ENCODE peak calls at places on chromosome 10, in nine cellular contexts. One of them, this sample, is unnamed.

GRCh38 chr10:34454590-34455289 is 360.4 kb downstream of the PARD3 start:
- DNase-seq in Panc1: no peak
- DNase-seq in bronchial epithelial cell: no peak
- DNase-seq in stimulated activated naive CD8-positive, alpha-beta T cell treated with anti-CD3 and anti-CD28 coated beads, Interleukin-15, Interleukin-2, amounts not matched to agents 100 U/mL and 50 U/mL, for 24 hours: no peak
- DNase-seq in B cell: no peak
- DNase-seq in NCI-H2081: no peak
- DNase-seq in GM18507: no peak
- DNase-seq in A549: no peak
- DNase-seq in suprapubic skin: no peak
- DNase-seq in this sample: no peak

GRCh38 chr10:70145166-70145665 is 1.3 kb downstream of the TYSND1 start:
- DNase-seq in NCI-H2081: no peak
- DNase-seq in bronchial epithelial cell: no peak
- DNase-seq in Panc1: no peak
- DNase-seq in suprapubic skin: peak
- DNase-seq in A549: no peak
- DNase-seq in stimulated activated naive CD8-positive, alpha-beta T cell treated with anti-CD3 and anti-CD28 coated beads, Interleukin-15, Interleukin-2, amounts not matched to agents 100 U/mL and 50 U/mL, for 24 hours: no peak
- DNase-seq in B cell: no peak
- DNase-seq in GM18507: no peak
- DNase-seq in this sample: no peak

GRCh38 chr10:8282340-8282739 is 227.9 kb downstream of the GATA3 start:
- DNase-seq in bronchial epithelial cell: no peak
- DNase-seq in suprapubic skin: no peak
- DNase-seq in B cell: no peak
- DNase-seq in Panc1: no peak
- DNase-seq in stimulated activated naive CD8-positive, alpha-beta T cell treated with anti-CD3 and anti-CD28 coated beads, Interleukin-15, Interleukin-2, amounts not matched to agents 100 U/mL and 50 U/mL, for 24 hours: no peak
- DNase-seq in A549: no peak
- DNase-seq in GM18507: no peak
- DNase-seq in NCI-H2081: no peak
- DNase-seq in this sample: no peak

GRCh38 chr10:42836771-42837468 is 54.3 kb downstream of the BMS1 start:
- DNase-seq in stimulated activated naive CD8-positive, alpha-beta T cell treated with anti-CD3 and anti-CD28 coated beads, Interleukin-15, Interleukin-2, amounts not matched to agents 100 U/mL and 50 U/mL, for 24 hours: no peak
- DNase-seq in B cell: no peak
- DNase-seq in NCI-H2081: no peak
- DNase-seq in GM18507: no peak
- DNase-seq in Panc1: no peak
- DNase-seq in suprapubic skin: no peak
- DNase-seq in bronchial epithelial cell: peak
- DNase-seq in A549: peak
- DNase-seq in this sample: no peak

GRCh38 chr10:75547391-75548298 is 116.2 kb downstream of the LRMDA start:
- DNase-seq in Panc1: no peak
- DNase-seq in GM18507: no peak
- DNase-seq in B cell: no peak
- DNase-seq in A549: no peak
- DNase-seq in suprapubic skin: no peak
- DNase-seq in bronchial epithelial cell: peak
- DNase-seq in stimulated activated naive CD8-positive, alpha-beta T cell treated with anti-CD3 and anti-CD28 coated beads, Interleukin-15, Interleukin-2, amounts not matched to agents 100 U/mL and 50 U/mL, for 24 hours: no peak
- DNase-seq in NCI-H2081: no peak
- DNase-seq in this sample: no peak

GRCh38 chr10:23081891-23082290 is 13.5 kb upstream of the MSRB2 start:
- DNase-seq in bronchial epithelial cell: no peak
- DNase-seq in NCI-H2081: no peak
- DNase-seq in suprapubic skin: no peak
- DNase-seq in GM18507: no peak
- DNase-seq in stimulated activated naive CD8-positive, alpha-beta T cell treated with anti-CD3 and anti-CD28 coated beads, Interleukin-15, Interleukin-2, amounts not matched to agents 100 U/mL and 50 U/mL, for 24 hours: no peak
- DNase-seq in B cell: no peak
- DNase-seq in A549: peak
- DNase-seq in Panc1: no peak
- DNase-seq in this sample: no peak

GRCh38 chr10:129941199-129942018 is 22.7 kb downstream of the EBF3 start:
- DNase-seq in stimulated activated naive CD8-positive, alpha-beta T cell treated with anti-CD3 and anti-CD28 coated beads, Interleukin-15, Interleukin-2, amounts not matched to agents 100 U/mL and 50 U/mL, for 24 hours: no peak
- DNase-seq in Panc1: no peak
- DNase-seq in bronchial epithelial cell: no peak
- DNase-seq in NCI-H2081: no peak
- DNase-seq in B cell: no peak
- DNase-seq in A549: no peak
- DNase-seq in GM18507: no peak
- DNase-seq in suprapubic skin: peak
- DNase-seq in this sample: no peak

GRCh38 chr10:101015582-101015973 is 15.4 kb downstream of the PDZD7 start:
- DNase-seq in B cell: no peak
- DNase-seq in bronchial epithelial cell: no peak
- DNase-seq in A549: no peak
- DNase-seq in GM18507: no peak
- DNase-seq in NCI-H2081: no peak
- DNase-seq in stimulated activated naive CD8-positive, alpha-beta T cell treated with anti-CD3 and anti-CD28 coated beads, Interleukin-15, Interleukin-2, amounts not matched to agents 100 U/mL and 50 U/mL, for 24 hours: no peak
- DNase-seq in Panc1: no peak
- DNase-seq in suprapubic skin: no peak
- DNase-seq in this sample: no peak

GRCh38 chr10:87092356-87092860 is 2.2 kb downstream of the GLUD1 start:
- DNase-seq in B cell: no peak
- DNase-seq in NCI-H2081: no peak
- DNase-seq in Panc1: no peak
- DNase-seq in stimulated activated naive CD8-positive, alpha-beta T cell treated with anti-CD3 and anti-CD28 coated beads, Interleukin-15, Interleukin-2, amounts not matched to agents 100 U/mL and 50 U/mL, for 24 hours: no peak
- DNase-seq in suprapubic skin: no peak
- DNase-seq in bronchial epithelial cell: peak
- DNase-seq in A549: no peak
- DNase-seq in GM18507: no peak
- DNase-seq in this sample: no peak

GRCh38 chr10:4354382-4354812 is 471.6 kb upstream of the AKR1E2 start:
- DNase-seq in suprapubic skin: no peak
- DNase-seq in Panc1: peak
- DNase-seq in bronchial epithelial cell: peak
- DNase-seq in stimulated activated naive CD8-positive, alpha-beta T cell treated with anti-CD3 and anti-CD28 coated beads, Interleukin-15, Interleukin-2, amounts not matched to agents 100 U/mL and 50 U/mL, for 24 hours: no peak
- DNase-seq in GM18507: no peak
- DNase-seq in B cell: no peak
- DNase-seq in A549: peak
- DNase-seq in NCI-H2081: no peak
- DNase-seq in this sample: no peak

GRCh38 chr10:42924484-42924883 is 141.9 kb downstream of the BMS1 start:
- DNase-seq in suprapubic skin: no peak
- DNase-seq in A549: no peak
- DNase-seq in stimulated activated naive CD8-positive, alpha-beta T cell treated with anti-CD3 and anti-CD28 coated beads, Interleukin-15, Interleukin-2, amounts not matched to agents 100 U/mL and 50 U/mL, for 24 hours: no peak
- DNase-seq in Panc1: no peak
- DNase-seq in B cell: no peak
- DNase-seq in NCI-H2081: no peak
- DNase-seq in bronchial epithelial cell: no peak
- DNase-seq in GM18507: no peak
- DNase-seq in this sample: no peak

GRCh38 chr10:80372675-80373074 is 16.1 kb downstream of the DYDC2 start:
- DNase-seq in NCI-H2081: no peak
- DNase-seq in suprapubic skin: no peak
- DNase-seq in Panc1: no peak
- DNase-seq in B cell: no peak
- DNase-seq in bronchial epithelial cell: no peak
- DNase-seq in GM18507: no peak
- DNase-seq in A549: no peak
- DNase-seq in stimulated activated naive CD8-positive, alpha-beta T cell treated with anti-CD3 and anti-CD28 coated beads, Interleukin-15, Interleukin-2, amounts not matched to agents 100 U/mL and 50 U/mL, for 24 hours: no peak
- DNase-seq in this sample: no peak

GRCh38 chr10:89122431-89123066 is 84.6 kb downstream of the CH25H start:
- DNase-seq in GM18507: no peak
- DNase-seq in B cell: no peak
- DNase-seq in suprapubic skin: no peak
- DNase-seq in Panc1: no peak
- DNase-seq in A549: no peak
- DNase-seq in bronchial epithelial cell: peak
- DNase-seq in NCI-H2081: no peak
- DNase-seq in stimulated activated naive CD8-positive, alpha-beta T cell treated with anti-CD3 and anti-CD28 coated beads, Interleukin-15, Interleukin-2, amounts not matched to agents 100 U/mL and 50 U/mL, for 24 hours: no peak
- DNase-seq in this sample: no peak

GRCh38 chr10:22648547-22648961 is 65.8 kb downstream of the PIP4K2A start:
- DNase-seq in suprapubic skin: no peak
- DNase-seq in B cell: no peak
- DNase-seq in stimulated activated naive CD8-positive, alpha-beta T cell treated with anti-CD3 and anti-CD28 coated beads, Interleukin-15, Interleukin-2, amounts not matched to agents 100 U/mL and 50 U/mL, for 24 hours: no peak
- DNase-seq in A549: no peak
- DNase-seq in GM18507: no peak
- DNase-seq in Panc1: no peak
- DNase-seq in bronchial epithelial cell: no peak
- DNase-seq in NCI-H2081: no peak
- DNase-seq in this sample: no peak

GRCh38 chr10:44352316-44353127 is 32.4 kb downstream of the CXCL12 start:
- DNase-seq in Panc1: no peak
- DNase-seq in stimulated activated naive CD8-positive, alpha-beta T cell treated with anti-CD3 and anti-CD28 coated beads, Interleukin-15, Interleukin-2, amounts not matched to agents 100 U/mL and 50 U/mL, for 24 hours: no peak
- DNase-seq in A549: no peak
- DNase-seq in GM18507: no peak
- DNase-seq in suprapubic skin: peak
- DNase-seq in B cell: no peak
- DNase-seq in bronchial epithelial cell: no peak
- DNase-seq in NCI-H2081: no peak
- DNase-seq in this sample: no peak

GRCh38 chr10:3955954-3956617 is 171.1 kb upstream of the KLF6 start:
- DNase-seq in bronchial epithelial cell: no peak
- DNase-seq in suprapubic skin: no peak
- DNase-seq in GM18507: no peak
- DNase-seq in A549: no peak
- DNase-seq in NCI-H2081: peak
- DNase-seq in B cell: no peak
- DNase-seq in stimulated activated naive CD8-positive, alpha-beta T cell treated with anti-CD3 and anti-CD28 coated beads, Interleukin-15, Interleukin-2, amounts not matched to agents 100 U/mL and 50 U/mL, for 24 hours: no peak
- DNase-seq in Panc1: no peak
- DNase-seq in this sample: no peak

GRCh38 chr10:21720090-21720489 is 186.1 kb downstream of the MLLT10 start:
- DNase-seq in B cell: no peak
- DNase-seq in stimulated activated naive CD8-positive, alpha-beta T cell treated with anti-CD3 and anti-CD28 coated beads, Interleukin-15, Interleukin-2, amounts not matched to agents 100 U/mL and 50 U/mL, for 24 hours: no peak
- DNase-seq in bronchial epithelial cell: no peak
- DNase-seq in GM18507: no peak
- DNase-seq in A549: no peak
- DNase-seq in suprapubic skin: no peak
- DNase-seq in NCI-H2081: no peak
- DNase-seq in Panc1: no peak
- DNase-seq in this sample: no peak

GRCh38 chr10:5413012-5413938 is 918 bp downstream of the NET1 start:
- DNase-seq in suprapubic skin: no peak
- DNase-seq in B cell: no peak
- DNase-seq in stimulated activated naive CD8-positive, alpha-beta T cell treated with anti-CD3 and anti-CD28 coated beads, Interleukin-15, Interleukin-2, amounts not matched to agents 100 U/mL and 50 U/mL, for 24 hours: no peak
- DNase-seq in GM18507: no peak
- DNase-seq in bronchial epithelial cell: peak
- DNase-seq in Panc1: no peak
- DNase-seq in A549: peak
- DNase-seq in NCI-H2081: no peak
- DNase-seq in this sample: no peak

GRCh38 chr10:129020621-129021020 is 446.4 kb upstream of the MGMT start:
- DNase-seq in suprapubic skin: no peak
- DNase-seq in stimulated activated naive CD8-positive, alpha-beta T cell treated with anti-CD3 and anti-CD28 coated beads, Interleukin-15, Interleukin-2, amounts not matched to agents 100 U/mL and 50 U/mL, for 24 hours: no peak
- DNase-seq in NCI-H2081: no peak
- DNase-seq in A549: no peak
- DNase-seq in GM18507: no peak
- DNase-seq in bronchial epithelial cell: no peak
- DNase-seq in Panc1: no peak
- DNase-seq in B cell: no peak
- DNase-seq in this sample: no peak

GRCh38 chr10:100728928-100729876 is 16.2 kb upstream of the PAX2 start:
- DNase-seq in B cell: no peak
- DNase-seq in bronchial epithelial cell: peak
- DNase-seq in A549: peak
- DNase-seq in GM18507: no peak
- DNase-seq in NCI-H2081: no peak
- DNase-seq in suprapubic skin: no peak
- DNase-seq in Panc1: no peak
- DNase-seq in stimulated activated naive CD8-positive, alpha-beta T cell treated with anti-CD3 and anti-CD28 coated beads, Interleukin-15, Interleukin-2, amounts not matched to agents 100 U/mL and 50 U/mL, for 24 hours: peak
- DNase-seq in this sample: no peak

GRCh38 chr10:35498693-35499092 is 106.4 kb upstream of the GJD4 start:
- DNase-seq in Panc1: no peak
- DNase-seq in stimulated activated naive CD8-positive, alpha-beta T cell treated with anti-CD3 and anti-CD28 coated beads, Interleukin-15, Interleukin-2, amounts not matched to agents 100 U/mL and 50 U/mL, for 24 hours: no peak
- DNase-seq in B cell: no peak
- DNase-seq in A549: no peak
- DNase-seq in GM18507: peak
- DNase-seq in suprapubic skin: no peak
- DNase-seq in bronchial epithelial cell: peak
- DNase-seq in NCI-H2081: no peak
- DNase-seq in this sample: no peak

GRCh38 chr10:62900829-62901571 is 84.8 kb upstream of the EGR2 start:
- DNase-seq in suprapubic skin: no peak
- DNase-seq in stimulated activated naive CD8-positive, alpha-beta T cell treated with anti-CD3 and anti-CD28 coated beads, Interleukin-15, Interleukin-2, amounts not matched to agents 100 U/mL and 50 U/mL, for 24 hours: no peak
- DNase-seq in Panc1: no peak
- DNase-seq in GM18507: no peak
- DNase-seq in B cell: no peak
- DNase-seq in bronchial epithelial cell: no peak
- DNase-seq in NCI-H2081: no peak
- DNase-seq in A549: no peak
- DNase-seq in this sample: no peak

GRCh38 chr10:73968101-73968515 is 29.8 kb upstream of the VCL start:
- DNase-seq in NCI-H2081: no peak
- DNase-seq in bronchial epithelial cell: no peak
- DNase-seq in B cell: no peak
- DNase-seq in stimulated activated naive CD8-positive, alpha-beta T cell treated with anti-CD3 and anti-CD28 coated beads, Interleukin-15, Interleukin-2, amounts not matched to agents 100 U/mL and 50 U/mL, for 24 hours: no peak
- DNase-seq in Panc1: no peak
- DNase-seq in suprapubic skin: no peak
- DNase-seq in A549: peak
- DNase-seq in GM18507: no peak
- DNase-seq in this sample: no peak

GRCh38 chr10:3095373-3096139 is 28.2 kb downstream of the PFKP start:
- DNase-seq in Panc1: peak
- DNase-seq in B cell: no peak
- DNase-seq in bronchial epithelial cell: peak
- DNase-seq in GM18507: no peak
- DNase-seq in NCI-H2081: no peak
- DNase-seq in stimulated activated naive CD8-positive, alpha-beta T cell treated with anti-CD3 and anti-CD28 coated beads, Interleukin-15, Interleukin-2, amounts not matched to agents 100 U/mL and 50 U/mL, for 24 hours: peak
- DNase-seq in A549: peak
- DNase-seq in suprapubic skin: no peak
- DNase-seq in this sample: peak

GRCh38 chr10:74825033-74825370 is 1.4 kb upstream of the KAT6B start:
- DNase-seq in suprapubic skin: no peak
- DNase-seq in Panc1: no peak
- DNase-seq in stimulated activated naive CD8-positive, alpha-beta T cell treated with anti-CD3 and anti-CD28 coated beads, Interleukin-15, Interleukin-2, amounts not matched to agents 100 U/mL and 50 U/mL, for 24 hours: peak
- DNase-seq in bronchial epithelial cell: no peak
- DNase-seq in GM18507: peak
- DNase-seq in B cell: peak
- DNase-seq in A549: no peak
- DNase-seq in NCI-H2081: no peak
- DNase-seq in this sample: peak

GRCh38 chr10:110786172-110786571 is 85.6 kb upstream of the PDCD4 start:
- DNase-seq in GM18507: no peak
- DNase-seq in B cell: no peak
- DNase-seq in stimulated activated naive CD8-positive, alpha-beta T cell treated with anti-CD3 and anti-CD28 coated beads, Interleukin-15, Interleukin-2, amounts not matched to agents 100 U/mL and 50 U/mL, for 24 hours: peak
- DNase-seq in bronchial epithelial cell: peak
- DNase-seq in suprapubic skin: no peak
- DNase-seq in Panc1: no peak
- DNase-seq in A549: no peak
- DNase-seq in NCI-H2081: no peak
- DNase-seq in this sample: no peak

GRCh38 chr10:79023489-79024162 is 45.1 kb upstream of the ZMIZ1 start:
- DNase-seq in GM18507: no peak
- DNase-seq in B cell: peak
- DNase-seq in stimulated activated naive CD8-positive, alpha-beta T cell treated with anti-CD3 and anti-CD28 coated beads, Interleukin-15, Interleukin-2, amounts not matched to agents 100 U/mL and 50 U/mL, for 24 hours: no peak
- DNase-seq in Panc1: no peak
- DNase-seq in bronchial epithelial cell: no peak
- DNase-seq in A549: no peak
- DNase-seq in suprapubic skin: peak
- DNase-seq in NCI-H2081: no peak
- DNase-seq in this sample: no peak

GRCh38 chr10:119283818-119284217 is 76.4 kb downstream of the GRK5 start:
- DNase-seq in GM18507: no peak
- DNase-seq in A549: no peak
- DNase-seq in NCI-H2081: no peak
- DNase-seq in suprapubic skin: no peak
- DNase-seq in bronchial epithelial cell: no peak
- DNase-seq in B cell: peak
- DNase-seq in stimulated activated naive CD8-positive, alpha-beta T cell treated with anti-CD3 and anti-CD28 coated beads, Interleukin-15, Interleukin-2, amounts not matched to agents 100 U/mL and 50 U/mL, for 24 hours: no peak
- DNase-seq in Panc1: no peak
- DNase-seq in this sample: no peak

GRCh38 chr10:74704629-74705360 is 121.6 kb upstream of the KAT6B start:
- DNase-seq in NCI-H2081: peak
- DNase-seq in bronchial epithelial cell: no peak
- DNase-seq in Panc1: no peak
- DNase-seq in suprapubic skin: no peak
- DNase-seq in GM18507: no peak
- DNase-seq in B cell: no peak
- DNase-seq in stimulated activated naive CD8-positive, alpha-beta T cell treated with anti-CD3 and anti-CD28 coated beads, Interleukin-15, Interleukin-2, amounts not matched to agents 100 U/mL and 50 U/mL, for 24 hours: no peak
- DNase-seq in A549: no peak
- DNase-seq in this sample: no peak

GRCh38 chr10:74824184-74825032 is 2.0 kb upstream of the KAT6B start:
- DNase-seq in GM18507: no peak
- DNase-seq in NCI-H2081: no peak
- DNase-seq in B cell: no peak
- DNase-seq in suprapubic skin: peak
- DNase-seq in A549: no peak
- DNase-seq in stimulated activated naive CD8-positive, alpha-beta T cell treated with anti-CD3 and anti-CD28 coated beads, Interleukin-15, Interleukin-2, amounts not matched to agents 100 U/mL and 50 U/mL, for 24 hours: peak
- DNase-seq in bronchial epithelial cell: no peak
- DNase-seq in Panc1: no peak
- DNase-seq in this sample: no peak

GRCh38 chr10:97707134-97707861 is 6.2 kb upstream of the MARVELD1 start:
- DNase-seq in GM18507: no peak
- DNase-seq in A549: no peak
- DNase-seq in suprapubic skin: no peak
- DNase-seq in B cell: no peak
- DNase-seq in Panc1: no peak
- DNase-seq in bronchial epithelial cell: no peak
- DNase-seq in NCI-H2081: no peak
- DNase-seq in stimulated activated naive CD8-positive, alpha-beta T cell treated with anti-CD3 and anti-CD28 coated beads, Interleukin-15, Interleukin-2, amounts not matched to agents 100 U/mL and 50 U/mL, for 24 hours: no peak
- DNase-seq in this sample: no peak